ENCODE peak calls at places on chromosomes 3 and 15, in ten cellular contexts. One of them, this sample, is unnamed.

GRCh38 chr3:15064299-15064834 is 748 bp downstream of the MRPS25 start:
- DNase-seq in GM20000: peak; percentile 49
- DNase-seq in mucosa of descending colon: peak; percentile 39
- DNase-seq in endothelial cell: no peak
- DNase-seq in CD4-positive, alpha-beta T cell: peak; percentile 3
- DNase-seq in body of pancreas: peak; percentile 29
- DNase-seq in upper lobe of right lung: no peak
- DNase-seq in B cell: no peak
- DNase-seq in BE2C: no peak
- DNase-seq in neural crest cell: no peak
- DNase-seq in this sample: no peak

GRCh38 chr3:100150583-100150982 is 36.3 kb upstream of the FILIP1L start:
- DNase-seq in mucosa of descending colon: no peak
- DNase-seq in endothelial cell: no peak
- DNase-seq in B cell: no peak
- DNase-seq in CD4-positive, alpha-beta T cell: no peak
- DNase-seq in body of pancreas: no peak
- DNase-seq in GM20000: no peak
- DNase-seq in BE2C: no peak
- DNase-seq in upper lobe of right lung: no peak
- DNase-seq in neural crest cell: no peak
- DNase-seq in this sample: no peak

GRCh38 chr3:188090626-188091309 is 63.2 kb upstream of the LPP start:
- DNase-seq in GM20000: no peak
- DNase-seq in body of pancreas: no peak
- DNase-seq in upper lobe of right lung: no peak
- DNase-seq in mucosa of descending colon: peak; percentile 25
- DNase-seq in B cell: no peak
- DNase-seq in endothelial cell: no peak
- DNase-seq in BE2C: no peak
- DNase-seq in neural crest cell: no peak
- DNase-seq in CD4-positive, alpha-beta T cell: no peak
- DNase-seq in this sample: no peak

GRCh38 chr3:186807231-186807630 is 949 bp upstream of the RFC4 start:
- DNase-seq in endothelial cell: no peak
- DNase-seq in GM20000: no peak
- DNase-seq in B cell: no peak
- DNase-seq in CD4-positive, alpha-beta T cell: no peak
- DNase-seq in mucosa of descending colon: no peak
- DNase-seq in upper lobe of right lung: no peak
- DNase-seq in BE2C: no peak
- DNase-seq in body of pancreas: no peak
- DNase-seq in neural crest cell: no peak
- DNase-seq in this sample: peak; percentile 36

GRCh38 chr3:187942658-187943241 is 197.5 kb upstream of the BCL6 start:
- DNase-seq in CD4-positive, alpha-beta T cell: no peak
- DNase-seq in BE2C: no peak
- DNase-seq in mucosa of descending colon: no peak
- DNase-seq in B cell: no peak
- DNase-seq in body of pancreas: no peak
- DNase-seq in upper lobe of right lung: no peak
- DNase-seq in endothelial cell: no peak
- DNase-seq in GM20000: no peak
- DNase-seq in neural crest cell: no peak
- DNase-seq in this sample: no peak

GRCh38 chr15:50798684-50799083 is 33.2 kb upstream of the SPPL2A start:
- DNase-seq in CD4-positive, alpha-beta T cell: no peak
- DNase-seq in upper lobe of right lung: no peak
- DNase-seq in mucosa of descending colon: peak; percentile 46
- DNase-seq in BE2C: peak; percentile 21
- DNase-seq in body of pancreas: peak; percentile 12
- DNase-seq in B cell: no peak
- DNase-seq in neural crest cell: no peak
- DNase-seq in GM20000: no peak
- DNase-seq in endothelial cell: no peak
- DNase-seq in this sample: no peak

GRCh38 chr3:8561365-8561764 is 59.7 kb downstream of the LMCD1 start:
- DNase-seq in GM20000: no peak
- DNase-seq in endothelial cell: no peak
- DNase-seq in B cell: no peak
- DNase-seq in neural crest cell: no peak
- DNase-seq in body of pancreas: peak; percentile 26
- DNase-seq in BE2C: no peak
- DNase-seq in upper lobe of right lung: no peak
- DNase-seq in CD4-positive, alpha-beta T cell: no peak
- DNase-seq in mucosa of descending colon: no peak
- DNase-seq in this sample: no peak

GRCh38 chr3:188319569-188319968 is 165.6 kb downstream of the LPP start:
- DNase-seq in neural crest cell: no peak
- DNase-seq in GM20000: no peak
- DNase-seq in mucosa of descending colon: no peak
- DNase-seq in CD4-positive, alpha-beta T cell: no peak
- DNase-seq in endothelial cell: no peak
- DNase-seq in BE2C: no peak
- DNase-seq in B cell: no peak
- DNase-seq in upper lobe of right lung: no peak
- DNase-seq in body of pancreas: no peak
- DNase-seq in this sample: no peak

GRCh38 chr3:36695769-36696137 is 68.6 kb downstream of the DCLK3 start:
- DNase-seq in GM20000: no peak
- DNase-seq in upper lobe of right lung: no peak
- DNase-seq in body of pancreas: no peak
- DNase-seq in neural crest cell: no peak
- DNase-seq in mucosa of descending colon: no peak
- DNase-seq in CD4-positive, alpha-beta T cell: no peak
- DNase-seq in BE2C: no peak
- DNase-seq in endothelial cell: no peak
- DNase-seq in B cell: no peak
- DNase-seq in this sample: no peak

GRCh38 chr15:89515477-89515876 is 19.1 kb upstream of the RHCG start:
- DNase-seq in endothelial cell: no peak
- DNase-seq in body of pancreas: no peak
- DNase-seq in B cell: no peak
- DNase-seq in BE2C: no peak
- DNase-seq in GM20000: no peak
- DNase-seq in mucosa of descending colon: no peak
- DNase-seq in upper lobe of right lung: no peak
- DNase-seq in neural crest cell: no peak
- DNase-seq in CD4-positive, alpha-beta T cell: no peak
- DNase-seq in this sample: peak; percentile 68

GRCh38 chr15:75036269-75036668 is 12.9 kb downstream of the PPCDC start:
- DNase-seq in CD4-positive, alpha-beta T cell: no peak
- DNase-seq in neural crest cell: no peak
- DNase-seq in mucosa of descending colon: peak; percentile 65
- DNase-seq in B cell: no peak
- DNase-seq in endothelial cell: no peak
- DNase-seq in upper lobe of right lung: no peak
- DNase-seq in GM20000: no peak
- DNase-seq in body of pancreas: peak; percentile 37
- DNase-seq in BE2C: no peak
- DNase-seq in this sample: no peak

DNA sequence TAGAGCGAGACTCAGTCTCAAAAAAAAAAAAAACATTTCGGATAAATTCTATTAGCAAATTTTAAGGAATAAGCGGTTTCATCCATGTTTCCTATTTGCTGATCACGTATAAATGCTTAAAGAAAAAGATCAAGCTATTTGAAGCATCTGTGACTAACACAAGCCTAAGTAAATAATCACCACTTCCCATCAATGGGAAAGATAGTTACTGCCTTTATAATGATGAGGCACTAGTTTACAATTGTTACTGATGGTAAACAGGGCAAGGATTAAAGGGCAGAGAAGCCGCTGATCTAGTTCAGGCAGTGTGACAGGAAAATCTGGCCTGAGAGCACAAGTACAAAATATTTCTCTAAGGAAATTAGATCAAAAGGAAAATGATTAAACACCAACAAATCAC is 13.7 kb downstream of the CLPX start:
- DNase-seq in mucosa of descending colon: no peak
- DNase-seq in BE2C: no peak
- DNase-seq in upper lobe of right lung: no peak
- DNase-seq in GM20000: no peak
- DNase-seq in endothelial cell: no peak
- DNase-seq in neural crest cell: no peak
- DNase-seq in B cell: no peak
- DNase-seq in body of pancreas: no peak
- DNase-seq in CD4-positive, alpha-beta T cell: no peak
- DNase-seq in this sample: no peak
- TF ChIP-seq CTCF in mucosa of descending colon: no peak
- TF ChIP-seq CTCF in BE2C: no peak
- TF ChIP-seq CTCF in upper lobe of right lung: no peak
- TF ChIP-seq CTCF in GM20000: no peak
- TF ChIP-seq CTCF in endothelial cell: no peak
- TF ChIP-seq CTCF in neural crest cell: no peak
- TF ChIP-seq CTCF in B cell: no peak
- TF ChIP-seq CTCF in body of pancreas: no peak
- TF ChIP-seq CTCF in CD4-positive, alpha-beta T cell: no peak
- TF ChIP-seq CTCF in this sample: no peak

DNA sequence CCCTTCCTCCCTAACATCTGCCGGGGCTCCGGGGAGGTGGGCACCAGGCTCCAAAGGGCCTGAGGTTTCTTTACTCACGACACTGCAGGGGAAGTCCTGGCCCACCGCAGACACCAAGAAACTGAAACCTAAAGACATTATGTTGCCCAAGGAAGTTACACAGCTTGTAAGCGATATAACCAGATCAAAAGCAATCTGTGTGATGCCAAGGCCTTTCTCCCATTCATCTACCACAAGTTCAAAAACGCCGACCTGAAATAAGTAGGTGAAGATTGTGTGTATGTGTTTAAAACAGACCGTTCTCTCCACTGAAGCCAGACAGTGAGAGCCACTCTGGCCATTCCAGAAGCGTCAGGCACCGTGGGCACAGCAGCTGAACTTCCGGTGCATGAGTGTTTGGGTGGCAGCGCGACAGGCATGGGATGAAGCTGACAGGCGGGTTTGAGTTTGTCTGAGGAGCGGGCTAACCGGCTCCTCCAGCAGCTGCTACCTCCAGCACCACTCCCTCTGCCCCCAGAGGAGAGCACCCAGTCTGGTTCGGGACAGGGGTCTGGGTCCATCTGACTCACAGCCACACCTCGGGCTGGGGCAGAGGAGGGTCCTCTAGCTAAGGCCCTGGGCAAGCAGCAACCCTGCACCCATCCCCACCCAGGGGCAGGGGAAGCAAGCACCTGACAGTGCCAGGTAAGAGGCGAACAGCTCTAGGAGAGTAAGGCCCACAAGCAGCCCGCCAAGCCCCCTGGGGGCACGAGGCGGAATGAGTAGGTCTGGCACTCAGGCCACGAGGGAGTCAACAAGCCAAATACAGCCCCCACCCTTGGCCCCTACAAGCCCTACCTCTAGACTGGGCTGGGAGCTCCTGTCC is 1.3 kb downstream of the TNK2 start:
- DNase-seq in body of pancreas: peak; percentile 55
- DNase-seq in B cell: peak; percentile 79
- DNase-seq in BE2C: peak; percentile 44
- DNase-seq in mucosa of descending colon: peak; percentile 59
- DNase-seq in CD4-positive, alpha-beta T cell: peak; percentile 65
- DNase-seq in upper lobe of right lung: peak; percentile 84
- DNase-seq in GM20000: peak; percentile 74
- DNase-seq in neural crest cell: no peak
- DNase-seq in endothelial cell: no peak
- DNase-seq in this sample: no peak
- TF ChIP-seq CTCF in body of pancreas: no peak
- TF ChIP-seq CTCF in B cell: no peak
- TF ChIP-seq CTCF in BE2C: no peak
- TF ChIP-seq CTCF in mucosa of descending colon: no peak
- TF ChIP-seq CTCF in CD4-positive, alpha-beta T cell: no peak
- TF ChIP-seq CTCF in upper lobe of right lung: no peak
- TF ChIP-seq CTCF in GM20000: no peak
- TF ChIP-seq CTCF in neural crest cell: peak; percentile 13
- TF ChIP-seq CTCF in endothelial cell: no peak
- TF ChIP-seq CTCF in this sample: no peak

GRCh38 chr3:53845881-53846133 is 412 bp downstream of the CHDH start:
- DNase-seq in neural crest cell: peak; percentile 41
- DNase-seq in mucosa of descending colon: no peak
- DNase-seq in B cell: no peak
- DNase-seq in BE2C: no peak
- DNase-seq in endothelial cell: no peak
- DNase-seq in upper lobe of right lung: no peak
- DNase-seq in body of pancreas: no peak
- DNase-seq in CD4-positive, alpha-beta T cell: no peak
- DNase-seq in GM20000: no peak
- DNase-seq in this sample: no peak

GRCh38 chr3:53846134-53846850 is at the start of the genes CHDH and IL17RB:
- DNase-seq in BE2C: peak; percentile 19
- DNase-seq in GM20000: peak; percentile 84
- DNase-seq in endothelial cell: peak; percentile 27
- DNase-seq in body of pancreas: peak; percentile 90
- DNase-seq in B cell: peak; percentile 59
- DNase-seq in CD4-positive, alpha-beta T cell: no peak
- DNase-seq in mucosa of descending colon: peak; percentile 76
- DNase-seq in neural crest cell: peak; percentile 40
- DNase-seq in upper lobe of right lung: peak; percentile 92
- DNase-seq in this sample: no peak

GRCh38 chr3:53844262-53845102 is 1.7 kb downstream of the CHDH start:
- DNase-seq in endothelial cell: no peak
- DNase-seq in mucosa of descending colon: peak; percentile 54
- DNase-seq in CD4-positive, alpha-beta T cell: no peak
- DNase-seq in neural crest cell: no peak
- DNase-seq in body of pancreas: peak; percentile 32
- DNase-seq in GM20000: no peak
- DNase-seq in B cell: no peak
- DNase-seq in upper lobe of right lung: no peak
- DNase-seq in BE2C: no peak
- DNase-seq in this sample: no peak

GRCh38 chr3:53846851-53847155 is 435 bp downstream of the IL17RB start:
- DNase-seq in upper lobe of right lung: no peak
- DNase-seq in body of pancreas: no peak
- DNase-seq in BE2C: no peak
- DNase-seq in B cell: no peak
- DNase-seq in endothelial cell: no peak
- DNase-seq in CD4-positive, alpha-beta T cell: no peak
- DNase-seq in GM20000: no peak
- DNase-seq in neural crest cell: no peak
- DNase-seq in mucosa of descending colon: no peak
- DNase-seq in this sample: no peak

GRCh38 chr3:53845103-53845880 is 927 bp downstream of the CHDH start:
- DNase-seq in body of pancreas: peak; percentile 81
- DNase-seq in CD4-positive, alpha-beta T cell: no peak
- DNase-seq in mucosa of descending colon: peak; percentile 68
- DNase-seq in endothelial cell: peak; percentile 44
- DNase-seq in upper lobe of right lung: peak; percentile 86
- DNase-seq in B cell: peak; percentile 46
- DNase-seq in neural crest cell: no peak
- DNase-seq in BE2C: no peak
- DNase-seq in GM20000: peak; percentile 75
- DNase-seq in this sample: no peak
- TF ChIP-seq CTCF in body of pancreas: peak; percentile 26
- TF ChIP-seq CTCF in CD4-positive, alpha-beta T cell: no peak
- TF ChIP-seq CTCF in mucosa of descending colon: no peak
- TF ChIP-seq CTCF in endothelial cell: no peak
- TF ChIP-seq CTCF in upper lobe of right lung: peak; percentile 36
- TF ChIP-seq CTCF in B cell: no peak
- TF ChIP-seq CTCF in neural crest cell: peak; percentile 44
- TF ChIP-seq CTCF in BE2C: no peak
- TF ChIP-seq CTCF in GM20000: peak; percentile 18
- TF ChIP-seq CTCF in this sample: peak; percentile 50

DNA sequence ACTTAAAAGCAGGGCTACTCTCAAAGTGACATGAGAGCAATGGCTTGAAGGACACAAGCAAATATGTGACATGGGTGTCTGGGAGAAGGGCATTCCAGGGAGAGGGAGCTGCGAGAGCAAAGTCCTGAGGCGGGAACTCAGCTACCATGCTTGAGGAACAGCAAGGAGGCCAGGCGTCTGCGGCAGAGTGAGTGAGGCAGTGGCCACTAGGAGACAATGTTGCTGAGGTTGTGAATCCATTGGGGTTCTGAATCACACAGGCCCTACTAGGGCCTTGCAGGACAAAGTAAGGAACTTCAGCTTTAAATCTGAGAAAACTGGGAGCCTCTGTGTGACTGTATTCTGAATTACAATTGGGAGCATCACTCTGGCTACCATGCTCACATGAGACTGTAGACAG is 94.1 kb upstream of the PRICKLE2 start:
- DNase-seq in CD4-positive, alpha-beta T cell: no peak
- DNase-seq in neural crest cell: no peak
- DNase-seq in B cell: no peak
- DNase-seq in body of pancreas: no peak
- DNase-seq in GM20000: no peak
- DNase-seq in upper lobe of right lung: no peak
- DNase-seq in mucosa of descending colon: no peak
- DNase-seq in BE2C: no peak
- DNase-seq in endothelial cell: peak; percentile 13
- DNase-seq in this sample: no peak
- TF ChIP-seq CTCF in CD4-positive, alpha-beta T cell: no peak
- TF ChIP-seq CTCF in neural crest cell: no peak
- TF ChIP-seq CTCF in B cell: no peak
- TF ChIP-seq CTCF in body of pancreas: no peak
- TF ChIP-seq CTCF in GM20000: no peak
- TF ChIP-seq CTCF in upper lobe of right lung: no peak
- TF ChIP-seq CTCF in mucosa of descending colon: no peak
- TF ChIP-seq CTCF in BE2C: no peak
- TF ChIP-seq CTCF in endothelial cell: no peak
- TF ChIP-seq CTCF in this sample: no peak

This sample was measured in osteocyte.